ENCODE peak calls at places on chromosomes 1 and 21, in ten cellular contexts. K is right lobe of liver, Y is body of pancreas, G is sigmoid colon, F is adrenal gland, J is Peyer's patch, E is H54, I is heart left ventricle, L is endothelial cell of umbilical vein, N is IMR-90. D is an unnamed sample.

GRCh38 chr1:68442006-68442405 is 7.7 kb downstream of the RPE65 start:
- DNase-seq in N (no peak), Y (no peak), J (no peak), F (no peak), E (no peak), L (no peak), K (no peak), I (no peak), G (no peak), D (no peak)

GRCh38 chr21:33855190-33855589 is 60.4 kb downstream of the ATP5PO start:
- DNase-seq in K (no peak), E (no peak), Y (no peak), I (peak), L (no peak), F (no peak), G (peak), J (no peak), N (no peak), D (no peak)

GRCh38 chr1:6603424-6603850 is 768 bp upstream of the KLHL21 start:
- DNase-seq in N (peak), K (peak), J (peak), L (peak), E (no peak), F (peak), I (no peak), Y (peak), G (peak), D (no peak)

GRCh38 chr1:65232402-65233122 is 76.8 kb upstream of the DNAJC6 start:
- DNase-seq in K (no peak), I (no peak), E (no peak), J (no peak), Y (no peak), F (no peak), N (no peak), G (no peak), L (no peak), D (no peak)

GRCh38 chr1:153293847-153294246 is 18.9 kb downstream of the PGLYRP3 start:
- DNase-seq in J (no peak), F (no peak), N (no peak), L (no peak), E (no peak), K (no peak), Y (no peak), G (no peak), I (no peak), D (no peak)

GRCh38 chr21:18334066-18334465 is 69.5 kb downstream of the TMPRSS15 start:
- DNase-seq in Y (no peak), N (no peak), I (no peak), E (no peak), K (no peak), J (no peak), L (no peak), G (no peak), F (no peak), D (no peak)

GRCh38 chr1:29900727-29901126 is 664.4 kb downstream of the PTPRU start:
- DNase-seq in K (no peak), Y (no peak), F (no peak), E (no peak), J (no peak), G (no peak), I (no peak), N (no peak), L (no peak), D (no peak)

GRCh38 chr1:91806777-91807700 is 78.9 kb downstream of the TGFBR3 start:
- DNase-seq in J (no peak), N (peak), G (no peak), L (peak), I (no peak), K (no peak), F (no peak), E (no peak), Y (no peak), D (no peak)

GRCh38 chr1:121444096-121444495 is 259.3 kb downstream of the SRGAP2C start:
- DNase-seq in N (peak), K (no peak), J (no peak), G (no peak), L (peak), F (no peak), Y (no peak), E (peak), I (no peak), D (no peak)

GRCh38 chr1:116763787-116764465 is 9.7 kb downstream of the CD2 start:
- DNase-seq in J (no peak), L (peak), I (no peak), F (peak), N (no peak), K (no peak), Y (peak), G (no peak), E (peak), D (no peak)

GRCh38 chr1:207316622-207317510 is 4.6 kb upstream of the CD55 start:
- DNase-seq in Y (peak), G (peak), L (no peak), E (no peak), I (no peak), N (peak), K (no peak), J (no peak), F (peak), D (no peak)

GRCh38 chr1:23449918-23450317 is 25.4 kb upstream of the TCEA3 start:
- DNase-seq in I (peak), Y (peak), K (no peak), J (peak), E (no peak), F (peak), G (peak), N (no peak), L (no peak), D (no peak)
- TF ChIP-seq POLR2A in I (no peak), Y (no peak), K (no peak), J (no peak), E (no peak), F (no peak), G (no peak), N (no peak), L (no peak), D (no peak)

GRCh38 chr1:112674986-112675727 is 698 bp downstream of the MOV10 start:
- DNase-seq in K (peak), I (peak), L (peak), G (peak), N (peak), E (no peak), J (peak), F (peak), Y (peak), D (peak)

GRCh38 chr1:112675728-112676381 is 1.4 kb downstream of the MOV10 start:
- DNase-seq in K (no peak), I (no peak), G (no peak), F (no peak), J (no peak), N (peak), L (no peak), Y (no peak), E (no peak), D (no peak)

GRCh38 chr1:112673589-112674439 is 645 bp upstream of the MOV10 start:
- DNase-seq in Y (peak), I (no peak), K (no peak), J (peak), N (peak), G (no peak), L (peak), F (peak), E (no peak), D (no peak)

GRCh38 chr1:112672842-112673241 is 1.6 kb upstream of the MOV10 start:
- DNase-seq in Y (no peak), E (no peak), F (no peak), G (no peak), K (no peak), L (no peak), J (no peak), I (no peak), N (no peak), D (no peak)

DNA sequence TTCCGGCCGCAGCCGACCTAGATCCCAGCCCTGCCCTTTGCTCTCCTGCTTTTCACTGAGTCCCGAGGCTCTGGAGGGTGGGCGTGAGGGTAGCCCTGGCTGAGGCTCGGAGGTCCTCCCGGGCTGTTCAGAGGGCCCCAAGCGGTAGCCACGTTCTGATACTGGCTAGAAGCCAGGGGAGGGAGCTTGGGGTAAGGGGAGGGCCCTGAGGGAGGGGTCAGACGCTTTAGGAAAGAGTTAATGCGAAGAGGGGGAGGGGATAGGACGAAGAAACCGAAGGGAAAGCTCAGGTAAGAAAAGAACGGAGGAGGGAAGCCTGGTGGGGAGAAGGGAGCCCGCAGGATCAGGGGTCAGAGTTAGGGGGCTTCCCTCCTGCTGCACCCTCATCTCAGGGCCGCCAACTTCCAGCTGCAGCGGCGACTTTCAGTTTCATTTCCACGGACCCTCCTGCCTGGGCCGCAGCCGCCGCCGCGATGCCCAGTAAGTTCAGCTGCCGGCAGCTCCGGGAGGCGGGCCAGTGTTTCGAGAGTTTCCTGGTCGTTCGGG is at the start of gene MOV10:
- DNase-seq in E (peak), F (peak), I (peak), K (peak), N (peak), G (peak), L (peak), Y (peak), J (peak), D (peak)
- TF ChIP-seq POLR2A in E (peak), F (no peak), I (peak), K (no peak), N (peak), G (no peak), L (peak), Y (peak), J (no peak), D (no peak)

GRCh38 chr1:113178522-113178921 is 105.5 kb downstream of the LRIG2 start:
- DNase-seq in G (no peak), L (peak), N (no peak), E (no peak), I (no peak), J (no peak), F (no peak), Y (no peak), K (no peak), D (no peak)

DNA sequence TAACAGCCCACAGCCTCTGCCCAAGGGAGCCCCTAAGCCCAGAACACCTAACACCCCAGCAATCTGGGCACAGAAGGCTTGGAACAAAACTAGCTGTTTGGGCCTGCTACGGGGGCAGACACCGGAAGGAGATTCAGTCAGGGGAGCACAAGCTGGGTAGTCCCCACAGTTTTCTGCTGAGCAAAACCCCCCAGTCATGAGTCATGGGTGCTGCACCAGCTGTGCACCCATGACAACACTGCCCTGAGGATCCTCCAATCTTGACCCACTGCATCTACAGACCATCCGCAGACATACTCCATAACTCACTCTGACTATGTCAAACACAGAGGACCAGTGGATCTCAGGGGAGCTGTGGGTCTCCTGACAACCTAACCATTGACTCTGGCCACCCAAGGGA is 105.1 kb downstream of the LRIG2 start:
- DNase-seq in Y (no peak), L (no peak), J (no peak), E (no peak), G (no peak), K (no peak), F (no peak), I (no peak), N (no peak), D (no peak)
- TF ChIP-seq POLR2A in Y (no peak), L (no peak), J (no peak), E (no peak), G (no peak), K (no peak), F (no peak), I (no peak), N (no peak), D (no peak)

GRCh38 chr1:26306290-26307221 is at the start of gene UBXN11:
- DNase-seq in I (peak), G (peak), K (peak), E (peak), Y (peak), L (peak), N (peak), F (peak), J (peak), D (peak)
- TF ChIP-seq POLR2A in I (no peak), G (no peak), K (no peak), E (no peak), Y (peak), L (no peak), N (peak), F (no peak), J (no peak), D (no peak)

GRCh38 chr1:110228386-110228785 is 18.3 kb downstream of the KCNC4 start:
- DNase-seq in L (no peak), J (no peak), I (peak), G (no peak), N (no peak), E (no peak), F (no peak), K (no peak), Y (no peak), D (no peak)

GRCh38 chr1:110227774-110228173 is 17.7 kb downstream of the KCNC4 start:
- DNase-seq in Y (peak), N (no peak), F (no peak), I (peak), G (no peak), J (no peak), L (no peak), E (no peak), K (no peak), D (no peak)

GRCh38 chr1:110228853-110229252 is 18.7 kb downstream of the KCNC4 start:
- DNase-seq in F (no peak), L (no peak), I (peak), Y (no peak), E (no peak), N (no peak), J (no peak), G (no peak), K (no peak), D (no peak)

GRCh38 chr1:110229348-110230001 is 19.4 kb downstream of the KCNC4 start:
- DNase-seq in K (no peak), N (no peak), G (no peak), I (no peak), F (no peak), E (no peak), L (no peak), J (no peak), Y (no peak), D (no peak)

DNA sequence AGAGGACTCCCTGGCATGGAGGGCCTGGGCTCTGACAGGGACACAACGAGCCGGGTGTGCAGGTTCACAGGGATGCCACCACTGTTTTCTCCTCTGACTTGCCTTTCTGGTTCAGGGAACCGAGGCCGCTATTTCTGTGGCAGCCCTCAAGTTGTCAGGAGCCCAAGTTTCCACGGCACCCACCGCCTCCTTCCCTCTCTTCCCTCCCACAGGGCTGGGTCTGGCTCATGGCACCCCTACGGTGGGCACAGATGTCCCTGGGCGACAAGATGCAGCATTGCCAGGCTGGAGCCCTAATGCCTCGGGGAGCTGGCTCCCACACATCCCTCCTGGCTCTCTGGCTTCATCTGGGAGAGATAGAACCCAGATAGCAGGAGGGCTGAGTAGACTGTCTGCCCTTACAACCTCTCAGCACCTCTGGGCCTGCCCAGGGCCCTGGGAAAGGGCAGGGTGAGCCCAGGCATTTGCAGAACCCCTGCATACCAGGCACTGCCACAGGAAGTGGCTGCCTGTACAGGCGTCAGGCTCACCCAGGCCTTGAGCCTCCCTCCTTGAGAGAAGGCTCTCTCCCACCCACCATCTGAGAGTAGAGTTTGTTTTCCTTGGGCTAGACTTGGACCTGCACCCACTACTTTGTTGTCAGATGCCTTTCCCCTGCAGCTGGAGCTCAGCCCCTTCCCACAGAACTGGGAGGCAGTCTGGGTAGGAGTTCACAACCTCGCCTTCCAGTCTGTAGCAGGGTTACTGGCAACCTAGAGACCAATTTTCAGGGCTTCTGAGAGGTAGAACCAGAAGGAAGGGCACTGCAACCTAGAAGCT is 20.5 kb downstream of the KCNC4 start:
- DNase-seq in K (no peak), N (no peak), I (peak), Y (no peak), E (no peak), J (no peak), L (no peak), G (no peak), F (no peak), D (no peak)
- TF ChIP-seq POLR2A in K (no peak), N (no peak), I (no peak), Y (no peak), E (no peak), J (no peak), L (no peak), G (no peak), F (no peak), D (no peak)

DNA sequence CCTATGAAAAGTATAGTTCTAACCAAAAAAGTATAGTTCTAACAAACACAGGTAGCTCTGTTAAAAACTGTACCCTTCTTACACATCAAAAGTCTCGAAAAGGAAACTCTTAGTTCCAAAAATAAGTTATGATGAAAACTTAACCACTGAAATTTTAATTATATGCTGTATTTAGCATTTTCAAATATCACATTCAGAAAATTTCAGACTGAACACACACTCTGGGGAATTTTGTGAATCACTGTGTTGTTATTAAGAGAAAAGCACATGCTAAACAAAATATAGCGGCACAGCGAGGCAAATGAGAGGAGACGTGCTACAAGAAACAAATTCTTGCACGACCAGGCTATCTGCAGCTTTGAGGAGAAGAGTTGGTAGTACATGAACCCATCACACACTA is 30.4 kb downstream of the VAV3 start:
- DNase-seq in L (no peak), N (no peak), F (no peak), Y (no peak), I (no peak), J (no peak), E (no peak), G (no peak), K (no peak), D (no peak)
- TF ChIP-seq POLR2A in L (no peak), N (no peak), F (no peak), Y (no peak), I (no peak), J (no peak), E (no peak), G (no peak), K (no peak), D (no peak)

GRCh38 chr1:156118175-156118868 is 3.8 kb downstream of the LMNA start:
- DNase-seq in Y (peak), F (peak), N (no peak), J (no peak), K (peak), G (peak), I (peak), E (no peak), L (no peak), D (no peak)
- TF ChIP-seq POLR2A in Y (peak), F (no peak), N (no peak), J (peak), K (peak), G (peak), I (peak), E (no peak), L (no peak), D (no peak)

DNA sequence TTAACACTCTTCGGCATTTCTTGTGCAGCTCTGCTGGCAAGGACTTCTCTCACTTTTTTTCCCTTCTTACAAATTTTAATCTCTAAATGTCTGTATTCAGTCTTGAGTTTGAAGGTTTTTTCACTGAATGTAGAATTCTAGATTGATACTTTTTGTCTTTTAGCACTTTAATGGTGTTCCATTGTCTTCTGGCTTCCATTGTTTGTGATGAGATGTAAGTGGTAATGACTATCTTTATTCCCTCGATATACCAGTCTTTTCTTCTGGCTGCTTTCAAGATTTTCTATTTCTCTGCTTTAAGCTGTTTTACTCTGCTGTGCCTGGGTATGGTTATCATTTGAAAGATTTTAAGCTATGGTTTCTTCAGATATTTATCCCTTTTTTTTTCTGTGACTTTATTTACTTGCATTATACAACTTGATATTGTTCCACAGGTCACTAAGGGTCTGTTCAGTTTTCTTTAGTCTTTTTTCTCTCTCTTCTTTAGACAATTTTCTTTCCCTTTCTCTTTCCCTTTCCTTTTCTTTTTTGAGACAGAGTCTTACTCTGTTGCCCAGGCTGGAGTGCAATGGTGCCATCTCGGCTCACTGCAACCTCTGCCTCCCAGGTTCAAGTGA is 35.8 kb downstream of the DYRK1A start:
- DNase-seq in N (no peak), J (no peak), E (no peak), K (no peak), L (no peak), G (no peak), Y (no peak), F (no peak), I (no peak), D (no peak)
- TF ChIP-seq POLR2A in N (no peak), J (no peak), E (no peak), K (no peak), L (no peak), G (no peak), Y (no peak), F (no peak), I (no peak), D (no peak)

GRCh38 chr1:204128964-204129896 is 22.6 kb downstream of the ETNK2 start:
- DNase-seq in J (peak), N (peak), I (peak), Y (peak), F (peak), G (peak), E (peak), K (peak), L (peak), D (peak)
- TF ChIP-seq POLR2A in J (no peak), N (peak), I (no peak), Y (peak), F (no peak), G (no peak), E (no peak), K (no peak), L (no peak), D (no peak)

DNA sequence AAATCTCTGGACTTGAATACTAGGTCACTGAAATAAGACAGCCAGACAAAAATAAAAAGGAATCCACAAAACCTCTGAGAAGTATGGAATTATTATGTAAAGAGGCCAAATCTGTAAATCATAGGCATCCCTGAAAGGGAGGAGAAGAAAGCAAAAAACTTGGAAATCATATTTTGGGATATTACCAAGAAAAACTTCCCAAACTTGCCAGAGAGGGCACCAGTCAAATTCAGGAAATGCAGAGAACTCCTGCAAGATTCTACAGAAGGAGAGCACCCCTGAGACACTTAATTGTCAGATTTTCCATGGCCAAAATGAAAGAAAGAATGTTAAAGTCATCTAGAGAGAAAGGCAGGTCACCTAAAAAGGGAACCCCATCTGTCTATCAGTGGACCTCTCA is 862.3 kb upstream of the PRMT6 start:
- DNase-seq in K (no peak), G (no peak), L (no peak), I (no peak), N (no peak), Y (no peak), E (no peak), F (no peak), J (no peak), D (no peak)
- TF ChIP-seq POLR2A in K (no peak), G (no peak), L (no peak), I (no peak), N (no peak), Y (no peak), E (no peak), F (no peak), J (no peak), D (no peak)